ENCODE peak calls at places on chromosome 5, in nine cellular contexts. Y is IMR-90, C is progenitor cell of endocrine pancreas, Z is endodermal cell, D is NB4, H is BJ, K is neural progenitor cell, A is AG09309, B is nephron progenitor cell. I is an unnamed sample.

GRCh38 chr5:16135003-16135402 is 44.6 kb downstream of the MARCHF11 start:
- DNase-seq in Y (no peak), C (no peak), Z (no peak), D (no peak), H (no peak), K (peak; percentile 63), A (no peak), B (no peak), I (no peak)

GRCh38 chr5:115816226-115817042 is at the start of gene CDO1:
- DNase-seq in Y (peak; percentile 59), C (peak; percentile 46), Z (peak; percentile 86), D (no peak), H (no peak), K (peak; percentile 80), A (no peak), B (peak; percentile 76), I (no peak)

GRCh38 chr5:61275841-61276240 is 56.2 kb upstream of the ZSWIM6 start:
- DNase-seq in Y (peak; percentile 82), C (no peak), Z (no peak), D (peak; percentile 87), H (no peak), K (no peak), A (no peak), B (no peak), I (no peak)

GRCh38 chr5:141328231-141328630 is 2.1 kb upstream of the PCDHGA1 start:
- DNase-seq in Y (no peak), C (no peak), Z (no peak), D (no peak), H (no peak), K (no peak), A (no peak), B (no peak), I (no peak)

GRCh38 chr5:67591491-67591890 is 394.9 kb upstream of the CD180 start:
- DNase-seq in Y (no peak), C (no peak), Z (no peak), D (no peak), H (no peak), K (no peak), A (no peak), B (no peak), I (no peak)

GRCh38 chr5:163347671-163348070 is 89.7 kb upstream of the CCNG1 start:
- DNase-seq in Y (peak; percentile 55), C (peak; percentile 42), Z (peak; percentile 80), D (peak; percentile 71), H (peak; percentile 2), K (peak; percentile 79), A (peak; percentile 10), B (peak; percentile 63), I (peak; percentile 6)

GRCh38 chr5:148443998-148444397 is 60.2 kb downstream of the FBXO38 start:
- DNase-seq in Y (peak; percentile 78), C (peak; percentile 40), Z (peak; percentile 79), D (peak; percentile 71), H (peak; percentile 11), K (peak; percentile 76), A (peak; percentile 31), B (peak; percentile 58), I (no peak)

GRCh38 chr5:125685771-125686170 is 737.4 kb upstream of the GRAMD2B start:
- DNase-seq in Y (peak; percentile 49), C (no peak), Z (no peak), D (no peak), H (no peak), K (no peak), A (no peak), B (no peak), I (no peak)

DNA sequence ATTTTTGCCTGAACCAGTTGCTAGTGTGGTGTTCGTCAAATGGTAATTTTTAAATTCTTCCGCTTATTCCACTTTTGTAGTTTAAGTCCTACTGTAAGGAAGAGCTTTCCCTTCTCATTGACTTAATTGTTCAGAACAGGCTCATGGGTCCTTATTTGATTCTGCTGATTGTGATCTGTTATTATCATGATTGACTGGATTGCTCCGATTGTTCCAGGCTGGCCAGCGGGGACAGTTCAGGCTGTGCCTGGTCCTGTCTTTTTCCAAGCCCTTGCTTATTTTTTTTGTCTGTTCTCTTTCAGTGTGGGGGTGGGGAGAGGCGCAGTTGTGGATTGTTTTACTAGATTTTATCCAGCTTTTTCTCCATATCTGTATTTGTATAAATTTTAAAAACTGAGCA is 52.4 kb downstream of the TRIO start:
- DNase-seq in Y (no peak), C (no peak), Z (no peak), D (no peak), H (no peak), K (no peak), A (no peak), B (no peak), I (no peak)
- TF ChIP-seq CTCF in Y (no peak), C (no peak), Z (no peak), D (no peak), H (no peak), K (no peak), A (no peak), B (no peak), I (no peak)

GRCh38 chr5:122516432-122516743 is 204.4 kb downstream of the SNCAIP start:
- DNase-seq in Y (no peak), C (no peak), Z (no peak), D (no peak), H (no peak), K (no peak), A (no peak), B (no peak), I (no peak)
- TF ChIP-seq CTCF in Y (no peak), C (no peak), Z (no peak), D (no peak), H (no peak), K (no peak), A (no peak), B (no peak), I (no peak)

DNA sequence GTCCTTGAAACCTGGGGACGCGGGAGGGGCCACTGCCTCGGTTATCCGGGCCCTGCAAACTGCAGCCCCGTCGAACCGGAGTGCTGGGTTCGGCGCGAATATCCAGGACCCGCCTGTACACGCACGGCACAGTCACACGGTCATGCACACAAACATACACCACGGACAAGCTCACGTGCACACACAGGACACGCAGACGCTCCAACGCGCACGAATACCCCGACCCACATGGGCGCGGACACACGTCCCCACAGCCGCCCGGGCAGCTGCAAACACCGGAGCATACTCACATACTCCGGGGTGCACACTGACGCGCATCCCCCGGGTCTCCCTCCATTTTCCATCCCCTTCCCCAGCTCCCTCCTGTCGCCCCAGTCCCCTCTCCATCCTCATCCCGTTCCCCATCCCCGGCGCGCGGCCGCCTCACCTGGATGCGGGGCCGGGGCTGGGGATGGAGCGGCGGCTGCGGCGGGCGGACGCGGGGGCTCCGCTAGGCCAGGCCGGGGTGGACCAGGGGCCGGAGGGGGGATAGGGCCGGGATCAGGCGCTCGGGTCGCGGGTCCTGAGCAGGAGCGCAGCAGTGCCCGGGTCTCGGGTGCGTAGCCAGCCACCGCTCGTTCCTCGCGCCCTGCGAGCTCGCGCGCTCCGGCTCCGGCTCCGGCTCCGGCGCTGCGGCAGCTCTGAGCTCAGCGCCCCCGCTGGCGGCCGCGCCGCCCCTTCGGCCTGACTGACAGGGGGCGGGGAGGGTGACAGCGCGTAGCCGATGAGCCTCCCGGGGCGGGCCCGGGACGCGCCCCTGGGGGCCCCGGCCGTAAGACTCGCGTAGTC is at the start of the genes EIF4E1B and SNCB:
- DNase-seq in Y (no peak), C (peak; percentile 32), Z (peak; percentile 87), D (no peak), H (no peak), K (peak; percentile 87), A (no peak), B (peak; percentile 83), I (no peak)
- TF ChIP-seq CTCF in Y (no peak), C (peak; percentile 17), Z (no peak), D (no peak), H (no peak), K (peak; percentile 16), A (no peak), B (no peak), I (peak; percentile 11)

DNA sequence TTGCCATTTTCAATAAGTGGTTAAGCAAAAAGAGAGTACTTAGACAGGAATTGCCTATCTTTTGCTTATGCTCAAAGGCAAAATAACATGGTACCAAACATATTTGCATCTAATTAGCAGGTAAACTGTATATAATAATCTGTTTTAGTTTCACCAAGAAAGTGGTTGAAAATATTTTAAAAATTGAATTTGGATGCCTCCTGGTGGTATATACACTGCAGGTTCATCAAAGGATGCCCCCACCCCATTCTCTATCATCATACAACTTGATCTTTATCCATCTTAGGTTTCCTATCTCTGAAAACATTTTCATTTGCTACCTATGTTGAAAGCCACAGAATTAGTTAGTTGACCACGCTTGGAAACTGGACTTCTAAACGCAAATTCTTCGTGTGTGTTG is 47.0 kb upstream of the MROH2B start:
- DNase-seq in Y (no peak), C (no peak), Z (no peak), D (no peak), H (no peak), K (no peak), A (no peak), B (no peak), I (no peak)
- TF ChIP-seq CTCF in Y (peak; percentile 15), C (no peak), Z (peak; percentile 37), D (no peak), H (no peak), K (no peak), A (no peak), B (no peak), I (peak; percentile 12)

DNA sequence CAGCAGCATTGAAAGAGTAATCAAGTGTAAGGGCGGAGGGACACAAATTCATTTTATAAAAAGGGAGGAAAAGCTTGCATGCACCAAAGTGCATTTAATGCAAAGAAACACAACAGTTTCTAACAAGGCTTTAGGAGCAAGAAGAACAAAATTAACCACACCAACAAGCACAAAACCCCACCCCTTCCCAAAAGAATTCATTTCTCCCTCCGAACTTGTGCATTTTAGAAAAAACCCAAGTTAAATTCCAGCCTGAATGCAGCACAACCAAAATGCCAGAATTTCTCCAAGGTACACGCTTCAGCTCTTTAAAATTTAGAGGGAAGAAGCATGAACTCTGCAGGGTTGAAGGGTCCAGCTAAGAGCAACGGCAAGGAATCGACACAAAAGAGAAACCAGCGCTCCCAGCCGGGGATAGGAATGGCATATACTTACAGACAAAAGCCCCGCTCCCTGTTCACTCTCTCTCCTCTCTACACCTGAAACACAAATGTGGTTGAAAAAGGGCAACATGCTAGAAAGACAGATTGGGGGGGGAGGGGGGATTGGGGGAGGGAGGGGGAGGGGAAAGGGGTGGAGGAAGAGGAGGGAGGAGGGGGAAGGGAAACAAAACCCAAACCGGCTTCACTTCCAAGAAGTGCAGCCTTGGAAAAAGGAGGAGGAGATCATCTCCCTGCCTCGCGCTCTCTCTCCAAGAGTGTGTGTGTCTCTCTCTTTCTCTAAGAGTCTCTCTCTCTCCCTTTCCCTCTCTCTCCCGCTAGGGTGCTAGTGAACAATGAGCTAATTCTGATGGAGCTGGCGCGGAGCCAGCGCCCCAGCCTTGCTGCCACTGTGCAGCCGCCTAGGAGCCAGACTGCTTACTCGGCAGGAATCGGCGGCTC is at the start of gene NREP:
- DNase-seq in Y (peak; percentile 97), C (peak; percentile 42), Z (peak; percentile 92), D (peak; percentile 87), H (peak; percentile 75), K (peak; percentile 93), A (peak; percentile 94), B (peak; percentile 77), I (no peak)
- TF ChIP-seq CTCF in Y (peak; percentile 59), C (peak; percentile 49), Z (peak; percentile 60), D (peak; percentile 27), H (peak; percentile 58), K (peak; percentile 35), A (peak; percentile 68), B (peak; percentile 9), I (peak; percentile 59)

DNA sequence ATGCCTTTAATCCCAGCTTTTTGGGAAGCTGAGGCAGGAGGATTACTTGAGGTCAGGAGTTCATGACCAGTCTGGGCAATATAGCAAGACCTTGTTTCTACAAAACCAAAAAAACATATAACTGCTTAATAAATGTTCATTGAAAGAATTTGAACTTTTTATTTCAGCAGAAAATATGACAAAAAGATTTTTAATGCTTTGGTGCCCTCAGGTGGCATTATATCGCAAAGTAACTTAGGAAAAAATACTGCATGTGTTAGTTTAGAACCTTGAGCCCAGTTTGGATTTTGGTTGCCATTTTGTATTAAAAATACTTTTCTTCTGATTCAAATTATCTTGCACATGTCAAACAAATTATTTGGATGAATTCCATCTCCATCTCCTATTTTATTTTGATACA is 103.2 kb downstream of the GPBP1 start:
- DNase-seq in Y (peak; percentile 40), C (no peak), Z (no peak), D (peak; percentile 26), H (no peak), K (no peak), A (no peak), B (no peak), I (no peak)
- TF ChIP-seq CTCF in Y (peak; percentile 55), C (peak; percentile 39), Z (peak; percentile 68), D (no peak), H (peak; percentile 23), K (peak; percentile 37), A (peak; percentile 25), B (no peak), I (peak; percentile 44)